ENCODE peak calls at places on chromosomes 5 and 9, in four cellular contexts. One of them, this sample, is unnamed.

GRCh38 chr9:98807070-98807810 is at the start of gene GALNT12:
- DNase-seq in HepG2: no peak
- DNase-seq in K562: peak
- DNase-seq in H1: no peak
- DNase-seq in this sample: no peak

GRCh38 chr9:121558423-121558950 is 58.8 kb upstream of the GGTA1 start:
- DNase-seq in K562: no peak
- DNase-seq in HepG2: no peak
- DNase-seq in H1: no peak
- DNase-seq in this sample: no peak

GRCh38 chr5:149128023-149128875 is 13.0 kb upstream of the ABLIM3 start:
- DNase-seq in K562: peak
- DNase-seq in H1: no peak
- DNase-seq in HepG2: no peak
- DNase-seq in this sample: no peak

GRCh38 chr5:163914911-163915310 is 409.5 kb downstream of the MAT2B start:
- DNase-seq in H1: no peak
- DNase-seq in HepG2: no peak
- DNase-seq in K562: no peak
- DNase-seq in this sample: peak

GRCh38 chr5:997001-997474 is 11.6 kb upstream of the NKD2 start:
- DNase-seq in K562: peak
- DNase-seq in H1: no peak
- DNase-seq in HepG2: peak
- DNase-seq in this sample: no peak

GRCh38 chr5:72951850-72952468 is 3.9 kb upstream of the FCHO2 start:
- DNase-seq in HepG2: no peak
- DNase-seq in H1: no peak
- DNase-seq in K562: no peak
- DNase-seq in this sample: no peak

GRCh38 chr5:56506586-56506985 is 273.5 kb upstream of the ANKRD55 start:
- DNase-seq in K562: no peak
- DNase-seq in HepG2: no peak
- DNase-seq in H1: no peak
- DNase-seq in this sample: no peak

GRCh38 chr9:20319641-20320337 is 302.5 kb downstream of the MLLT3 start:
- DNase-seq in K562: no peak
- DNase-seq in HepG2: no peak
- DNase-seq in H1: no peak
- DNase-seq in this sample: no peak

GRCh38 chr5:82106207-82106606 is 134.4 kb downstream of the ATG10 start:
- DNase-seq in K562: no peak
- DNase-seq in HepG2: peak
- DNase-seq in H1: no peak
- DNase-seq in this sample: no peak

GRCh38 chr5:139847790-139848507 is 52.3 kb downstream of the PSD2 start:
- DNase-seq in H1: no peak
- DNase-seq in K562: peak
- DNase-seq in HepG2: no peak
- DNase-seq in this sample: no peak

GRCh38 chr9:93183663-93184438 is at the start of gene WNK2:
- DNase-seq in H1: no peak
- DNase-seq in HepG2: no peak
- DNase-seq in K562: peak
- DNase-seq in this sample: no peak
- TF ChIP-seq CBX5 in H1: no peak
- TF ChIP-seq CBX5 in HepG2: no peak
- TF ChIP-seq CBX5 in K562: no peak
- TF ChIP-seq CBX5 in this sample: no peak

DNA sequence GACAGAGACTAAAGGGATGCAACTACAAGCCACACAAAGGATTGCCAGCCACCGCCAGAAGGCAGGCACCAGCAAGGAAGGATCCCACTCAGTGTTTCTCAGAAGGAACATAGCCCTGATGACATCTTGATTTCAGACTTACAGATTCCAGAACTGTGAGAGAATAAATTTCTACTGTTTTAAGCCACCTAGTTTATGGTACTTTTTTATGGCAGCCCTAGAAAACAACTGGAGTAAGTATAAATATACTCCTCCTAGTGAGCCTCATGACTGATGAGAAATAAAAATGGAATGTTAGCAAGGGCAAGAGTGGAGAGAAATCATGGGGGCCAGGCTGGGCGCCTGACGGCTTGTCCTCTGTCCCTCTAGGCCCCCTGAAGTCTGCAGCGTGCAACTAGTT is 307.3 kb downstream of the PIK3R1 start:
- DNase-seq in H1: no peak
- DNase-seq in HepG2: no peak
- DNase-seq in K562: no peak
- DNase-seq in this sample: no peak
- TF ChIP-seq CBX5 in H1: no peak
- TF ChIP-seq CBX5 in HepG2: no peak
- TF ChIP-seq CBX5 in K562: no peak
- TF ChIP-seq CBX5 in this sample: no peak

DNA sequence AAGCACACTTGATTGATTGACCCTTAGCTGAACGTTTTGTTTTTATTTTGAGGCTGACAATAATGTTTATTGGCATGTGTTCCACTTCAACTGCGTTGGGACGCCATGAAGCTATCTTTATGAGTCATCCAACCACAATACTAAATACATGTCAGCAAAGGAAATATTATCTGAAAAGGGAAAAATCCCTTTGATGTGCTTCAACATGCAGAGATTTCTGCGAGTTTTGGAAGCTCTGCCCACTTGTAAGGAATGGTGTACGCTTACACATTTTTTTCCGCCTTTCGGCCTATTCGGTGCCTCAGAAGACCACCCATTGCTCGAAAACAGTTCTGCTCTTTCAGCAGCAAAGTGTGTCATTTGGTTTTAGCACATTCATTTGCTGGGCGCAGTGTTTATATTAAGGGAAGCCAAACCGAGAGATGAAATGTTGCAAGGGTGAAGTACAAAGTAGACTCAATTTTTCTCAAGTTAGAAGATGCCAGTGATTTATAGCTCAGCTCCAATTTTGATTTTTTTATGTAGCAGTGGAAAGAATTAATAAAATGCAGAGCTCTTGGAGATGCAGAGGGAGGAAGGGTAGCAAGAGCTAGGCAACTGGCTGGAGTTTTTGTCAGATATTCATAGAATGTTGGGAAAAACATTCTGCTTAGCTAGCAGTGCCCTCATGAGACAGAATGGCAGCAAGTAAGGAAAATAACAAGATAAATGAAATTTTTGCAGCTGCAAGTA is 68.9 kb downstream of the PRDM6 start:
- DNase-seq in H1: no peak
- DNase-seq in HepG2: no peak
- DNase-seq in K562: no peak
- DNase-seq in this sample: no peak
- TF ChIP-seq CBX5 in H1: no peak
- TF ChIP-seq CBX5 in HepG2: no peak
- TF ChIP-seq CBX5 in K562: no peak
- TF ChIP-seq CBX5 in this sample: no peak

DNA sequence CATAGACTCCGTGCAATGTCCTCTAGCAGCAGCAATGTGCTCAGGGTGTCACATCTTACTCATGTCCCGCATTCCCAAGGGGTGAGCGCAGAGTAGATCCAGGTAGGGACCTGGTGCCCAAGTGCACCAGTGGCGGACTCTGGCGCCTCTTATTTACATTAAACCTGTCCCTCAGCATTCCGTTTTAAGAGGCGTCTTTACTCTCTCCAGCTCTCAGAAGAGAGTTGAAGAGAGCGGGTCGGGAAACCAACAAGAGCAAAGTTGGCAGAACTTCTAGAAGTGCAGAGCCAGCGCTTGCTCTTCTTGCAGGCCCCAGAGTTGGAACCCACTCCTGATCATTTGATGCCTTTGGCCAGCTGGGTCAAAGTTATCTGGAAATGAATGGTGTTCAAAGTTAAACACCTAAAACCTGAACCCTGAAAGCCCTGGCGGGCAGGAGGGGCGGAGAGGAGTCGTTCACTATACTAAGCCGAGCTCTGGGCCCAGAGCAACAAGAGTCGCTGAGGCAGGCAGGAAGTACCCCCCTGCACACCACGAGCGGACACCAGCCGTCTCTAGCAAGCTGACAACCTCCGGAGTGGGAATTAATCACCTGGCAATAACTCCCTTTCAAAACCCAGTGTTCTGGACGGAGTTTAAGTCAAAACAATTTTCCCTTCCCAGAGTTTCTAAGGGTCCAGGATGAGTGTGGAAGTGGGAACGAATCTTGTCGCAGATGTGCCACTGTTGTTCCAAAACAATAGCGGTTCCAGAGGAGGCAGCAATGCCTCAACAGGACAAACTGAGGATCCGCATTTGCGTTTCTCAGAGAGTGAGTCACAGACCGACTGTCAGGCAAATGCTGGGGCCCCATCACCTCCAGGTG is 122.8 kb downstream of the TMEM161B start:
- DNase-seq in H1: no peak
- DNase-seq in HepG2: peak
- DNase-seq in K562: no peak
- DNase-seq in this sample: no peak
- TF ChIP-seq CBX5 in H1: no peak
- TF ChIP-seq CBX5 in HepG2: no peak
- TF ChIP-seq CBX5 in K562: no peak
- TF ChIP-seq CBX5 in this sample: no peak